ENCODE peak calls at places on chromosomes 7 and 10, in nine cellular contexts. One of them, this sample, is unnamed. For H3K27me3, the result is how much of the 10 kb centered on the place peaks cover.

GRCh38 chr7:39954694-39955093 is 4.6 kb downstream of the CDK13 start:
- DNase-seq in GM12878: no peak
- DNase-seq in body of pancreas: no peak
- DNase-seq in endothelial cell of umbilical vein: no peak
- DNase-seq in HCT116: no peak
- DNase-seq in upper lobe of left lung: no peak
- DNase-seq in stomach: no peak
- DNase-seq in ovary: no peak
- DNase-seq in IMR-90: no peak
- DNase-seq in this sample: no peak

GRCh38 chr10:92751827-92752226 is 62.1 kb downstream of the HHEX start:
- DNase-seq in body of pancreas: no peak
- DNase-seq in endothelial cell of umbilical vein: no peak
- DNase-seq in ovary: no peak
- DNase-seq in HCT116: no peak
- DNase-seq in stomach: no peak
- DNase-seq in GM12878: no peak
- DNase-seq in IMR-90: no peak
- DNase-seq in upper lobe of left lung: no peak
- DNase-seq in this sample: no peak

GRCh38 chr7:99621271-99621670 is 4.5 kb downstream of the ZSCAN25 start:
- DNase-seq in HCT116: no peak
- DNase-seq in ovary: no peak
- DNase-seq in GM12878: no peak
- DNase-seq in body of pancreas: no peak
- DNase-seq in endothelial cell of umbilical vein: no peak
- DNase-seq in IMR-90: no peak
- DNase-seq in stomach: no peak
- DNase-seq in upper lobe of left lung: no peak
- DNase-seq in this sample: no peak

GRCh38 chr10:92146072-92146471 is 144.8 kb downstream of the CPEB3 start:
- DNase-seq in HCT116: no peak
- DNase-seq in ovary: no peak
- DNase-seq in GM12878: no peak
- DNase-seq in body of pancreas: no peak
- DNase-seq in endothelial cell of umbilical vein: peak
- DNase-seq in upper lobe of left lung: no peak
- DNase-seq in stomach: no peak
- DNase-seq in IMR-90: no peak
- DNase-seq in this sample: no peak

GRCh38 chr10:93333278-93333978 is 148.7 kb downstream of the MYOF start:
- DNase-seq in HCT116: no peak
- DNase-seq in upper lobe of left lung: no peak
- DNase-seq in ovary: no peak
- DNase-seq in GM12878: no peak
- DNase-seq in endothelial cell of umbilical vein: no peak
- DNase-seq in IMR-90: no peak
- DNase-seq in stomach: no peak
- DNase-seq in body of pancreas: no peak
- DNase-seq in this sample: no peak

GRCh38 chr7:91082038-91082437 is 182.2 kb upstream of the FZD1 start:
- DNase-seq in ovary: no peak
- DNase-seq in endothelial cell of umbilical vein: no peak
- DNase-seq in IMR-90: peak
- DNase-seq in stomach: no peak
- DNase-seq in upper lobe of left lung: no peak
- DNase-seq in body of pancreas: no peak
- DNase-seq in GM12878: no peak
- DNase-seq in HCT116: no peak
- DNase-seq in this sample: no peak

GRCh38 chr7:28456037-28456436 is 43.7 kb downstream of the CREB5 start:
- DNase-seq in upper lobe of left lung: no peak
- DNase-seq in GM12878: no peak
- DNase-seq in HCT116: no peak
- DNase-seq in IMR-90: peak
- DNase-seq in endothelial cell of umbilical vein: no peak
- DNase-seq in ovary: no peak
- DNase-seq in body of pancreas: no peak
- DNase-seq in stomach: no peak
- DNase-seq in this sample: no peak

GRCh38 chr7:4207011-4207410 is 475.1 kb upstream of the FOXK1 start:
- DNase-seq in upper lobe of left lung: peak
- DNase-seq in GM12878: no peak
- DNase-seq in stomach: no peak
- DNase-seq in body of pancreas: no peak
- DNase-seq in IMR-90: no peak
- DNase-seq in ovary: no peak
- DNase-seq in HCT116: no peak
- DNase-seq in endothelial cell of umbilical vein: no peak
- DNase-seq in this sample: no peak

GRCh38 chr7:112550468-112551060 is 69.8 kb downstream of the LSMEM1 start:
- DNase-seq in endothelial cell of umbilical vein: peak
- DNase-seq in body of pancreas: peak
- DNase-seq in HCT116: peak
- DNase-seq in stomach: no peak
- DNase-seq in GM12878: peak
- DNase-seq in IMR-90: peak
- DNase-seq in ovary: no peak
- DNase-seq in upper lobe of left lung: no peak
- DNase-seq in this sample: peak

GRCh38 chr10:62590305-62590704 is 214.2 kb upstream of the ADO start:
- DNase-seq in upper lobe of left lung: no peak
- DNase-seq in IMR-90: peak
- DNase-seq in body of pancreas: no peak
- DNase-seq in HCT116: no peak
- DNase-seq in ovary: no peak
- DNase-seq in endothelial cell of umbilical vein: peak
- DNase-seq in GM12878: no peak
- DNase-seq in stomach: no peak
- DNase-seq in this sample: no peak

GRCh38 chr7:47460251-47460989 is 121.5 kb downstream of the TNS3 start:
- DNase-seq in IMR-90: no peak
- DNase-seq in stomach: no peak
- DNase-seq in endothelial cell of umbilical vein: no peak
- DNase-seq in ovary: no peak
- DNase-seq in GM12878: no peak
- DNase-seq in upper lobe of left lung: no peak
- DNase-seq in HCT116: no peak
- DNase-seq in body of pancreas: no peak
- DNase-seq in this sample: no peak

GRCh38 chr7:154911862-154912261 is 91.1 kb downstream of the PAXIP1 start:
- DNase-seq in HCT116: no peak
- DNase-seq in body of pancreas: no peak
- DNase-seq in stomach: no peak
- DNase-seq in ovary: no peak
- DNase-seq in upper lobe of left lung: no peak
- DNase-seq in endothelial cell of umbilical vein: no peak
- DNase-seq in GM12878: no peak
- DNase-seq in IMR-90: no peak
- DNase-seq in this sample: no peak

GRCh38 chr7:2190531-2190930 is 42.2 kb downstream of the MAD1L1 start:
- DNase-seq in endothelial cell of umbilical vein: no peak
- DNase-seq in HCT116: no peak
- DNase-seq in IMR-90: peak
- DNase-seq in ovary: no peak
- DNase-seq in stomach: peak
- DNase-seq in upper lobe of left lung: no peak
- DNase-seq in body of pancreas: no peak
- DNase-seq in GM12878: no peak
- DNase-seq in this sample: no peak

GRCh38 chr7:101702362-101702850 is 73.3 kb upstream of the MYL10 start:
- DNase-seq in stomach: no peak
- DNase-seq in HCT116: peak
- DNase-seq in body of pancreas: no peak
- DNase-seq in upper lobe of left lung: no peak
- DNase-seq in GM12878: no peak
- DNase-seq in ovary: no peak
- DNase-seq in endothelial cell of umbilical vein: no peak
- DNase-seq in IMR-90: no peak
- DNase-seq in this sample: no peak

GRCh38 chr7:109964780-109965179 is 1126.1 kb upstream of the LRRN3 start:
- DNase-seq in endothelial cell of umbilical vein: no peak
- DNase-seq in body of pancreas: no peak
- DNase-seq in GM12878: no peak
- DNase-seq in HCT116: no peak
- DNase-seq in upper lobe of left lung: no peak
- DNase-seq in ovary: no peak
- DNase-seq in stomach: no peak
- DNase-seq in IMR-90: peak
- DNase-seq in this sample: no peak

DNA sequence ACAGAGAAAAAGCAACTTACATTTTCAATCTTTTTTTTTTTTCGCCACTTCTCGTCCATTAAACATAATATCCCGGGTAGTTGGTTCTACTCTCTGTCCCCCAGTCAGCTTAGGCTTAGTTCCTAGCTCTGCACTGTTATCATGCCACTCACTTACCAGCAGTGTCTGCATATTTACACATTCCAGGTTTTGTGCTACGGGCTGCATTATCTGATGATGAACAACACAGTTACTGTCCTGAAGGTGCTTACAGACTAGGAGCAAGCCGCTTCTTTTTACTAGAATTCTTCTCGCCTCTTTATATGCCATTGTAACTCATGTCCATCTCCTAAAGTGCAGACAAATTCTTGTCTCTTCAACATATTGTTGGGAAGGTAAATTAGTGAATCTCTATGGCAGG is 121.8 kb upstream of the NPVF start:
- DNase-seq in IMR-90: no peak
- DNase-seq in stomach: no peak
- DNase-seq in HCT116: no peak
- DNase-seq in GM12878: no peak
- DNase-seq in upper lobe of left lung: no peak
- DNase-seq in endothelial cell of umbilical vein: no peak
- DNase-seq in ovary: no peak
- DNase-seq in body of pancreas: no peak
- DNase-seq in this sample: no peak
- TF ChIP-seq CTCF in IMR-90: no peak
- TF ChIP-seq CTCF in stomach: no peak
- TF ChIP-seq CTCF in HCT116: no peak
- TF ChIP-seq CTCF in GM12878: no peak
- TF ChIP-seq CTCF in upper lobe of left lung: no peak
- TF ChIP-seq CTCF in endothelial cell of umbilical vein: no peak
- TF ChIP-seq CTCF in ovary: no peak
- TF ChIP-seq CTCF in body of pancreas: no peak
- TF ChIP-seq CTCF in this sample: no peak

GRCh38 chr10:87093461-87094372 is 926 bp downstream of the GLUD1 start:
- DNase-seq in HCT116: no peak
- DNase-seq in ovary: peak
- DNase-seq in body of pancreas: peak
- DNase-seq in IMR-90: peak
- DNase-seq in stomach: peak
- DNase-seq in upper lobe of left lung: peak
- DNase-seq in GM12878: no peak
- DNase-seq in endothelial cell of umbilical vein: peak
- DNase-seq in this sample: peak

GRCh38 chr10:87094373-87095240 is at the start of the genes GLUD1 and SHLD2:
- DNase-seq in GM12878: peak
- DNase-seq in body of pancreas: peak
- DNase-seq in HCT116: peak
- DNase-seq in ovary: peak
- DNase-seq in upper lobe of left lung: peak
- DNase-seq in endothelial cell of umbilical vein: peak
- DNase-seq in stomach: peak
- DNase-seq in IMR-90: peak
- DNase-seq in this sample: peak

GRCh38 chr10:87092356-87092860 is 2.2 kb downstream of the GLUD1 start:
- DNase-seq in stomach: no peak
- DNase-seq in GM12878: no peak
- DNase-seq in endothelial cell of umbilical vein: peak
- DNase-seq in IMR-90: peak
- DNase-seq in ovary: no peak
- DNase-seq in body of pancreas: no peak
- DNase-seq in upper lobe of left lung: no peak
- DNase-seq in HCT116: no peak
- DNase-seq in this sample: no peak

GRCh38 chr10:87092861-87093460 is 1.7 kb downstream of the GLUD1 start:
- DNase-seq in GM12878: peak
- DNase-seq in stomach: no peak
- DNase-seq in ovary: no peak
- DNase-seq in IMR-90: peak
- DNase-seq in HCT116: no peak
- DNase-seq in upper lobe of left lung: no peak
- DNase-seq in body of pancreas: peak
- DNase-seq in endothelial cell of umbilical vein: peak
- DNase-seq in this sample: no peak

GRCh38 chr10:87095241-87095945 is 387 bp downstream of the SHLD2 start:
- DNase-seq in HCT116: peak
- DNase-seq in IMR-90: peak
- DNase-seq in body of pancreas: peak
- DNase-seq in endothelial cell of umbilical vein: peak
- DNase-seq in stomach: peak
- DNase-seq in ovary: peak
- DNase-seq in GM12878: peak
- DNase-seq in upper lobe of left lung: peak
- DNase-seq in this sample: peak
- TF ChIP-seq POLR2A in HCT116: peak
- TF ChIP-seq POLR2A in IMR-90: peak
- TF ChIP-seq POLR2A in body of pancreas: peak
- TF ChIP-seq POLR2A in endothelial cell of umbilical vein: peak
- TF ChIP-seq POLR2A in stomach: no peak
- TF ChIP-seq POLR2A in ovary: peak
- TF ChIP-seq POLR2A in GM12878: peak
- TF ChIP-seq POLR2A in upper lobe of left lung: peak
- TF ChIP-seq POLR2A in this sample: peak

DNA sequence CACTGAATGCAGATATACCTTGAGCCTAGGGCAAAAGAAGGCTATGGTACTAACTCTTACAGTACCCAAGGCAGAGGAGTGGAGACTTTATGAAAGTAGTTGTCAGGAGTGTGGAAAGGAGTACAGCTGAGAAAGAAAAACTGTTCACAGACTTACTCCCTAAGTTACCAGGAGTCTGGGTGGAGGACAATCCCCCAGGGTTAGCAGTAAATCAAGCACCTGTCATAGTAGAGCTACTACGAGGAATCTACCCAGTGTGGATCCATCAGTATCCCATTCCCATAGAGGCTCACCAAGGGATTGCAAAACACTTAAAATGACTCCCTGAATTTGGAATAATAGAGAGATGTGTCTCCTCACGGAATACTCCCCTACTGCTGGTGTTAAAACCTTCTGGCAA is 10.1 kb upstream of the ZNF33B start:
- DNase-seq in upper lobe of left lung: no peak
- DNase-seq in body of pancreas: no peak
- DNase-seq in ovary: no peak
- DNase-seq in stomach: no peak
- DNase-seq in IMR-90: no peak
- DNase-seq in endothelial cell of umbilical vein: no peak
- DNase-seq in GM12878: no peak
- DNase-seq in HCT116: no peak
- DNase-seq in this sample: no peak
- H3K27me3 ChIP-seq in upper lobe of left lung: under half
- H3K27me3 ChIP-seq in body of pancreas: under half
- H3K27me3 ChIP-seq in ovary: under half
- H3K27me3 ChIP-seq in stomach: under half
- H3K27me3 ChIP-seq in IMR-90: under half
- H3K27me3 ChIP-seq in endothelial cell of umbilical vein: under half
- H3K27me3 ChIP-seq in GM12878: under half
- H3K27me3 ChIP-seq in HCT116: under half
- H3K27me3 ChIP-seq in this sample: under half

DNA sequence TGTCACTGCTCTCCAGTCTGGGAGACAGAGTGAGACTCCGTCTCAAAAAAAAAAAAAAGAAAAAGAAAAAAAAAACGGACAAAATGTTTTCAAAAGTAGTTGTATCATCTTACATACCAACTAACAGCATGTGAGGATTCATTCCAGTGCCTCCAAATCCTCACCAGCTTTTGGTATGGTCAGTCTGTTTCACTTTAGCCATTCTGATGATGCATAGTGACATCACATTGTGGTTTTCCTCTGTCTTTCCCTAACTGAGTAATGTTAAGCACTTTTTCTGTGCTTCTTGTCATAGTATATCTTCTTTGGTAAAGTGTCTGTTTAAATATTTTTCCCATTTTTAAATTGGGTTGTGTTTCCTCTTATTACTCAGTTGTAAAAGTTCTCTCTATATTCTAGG is 251.4 kb upstream of the CTBP2 start:
- DNase-seq in ovary: no peak
- DNase-seq in HCT116: peak
- DNase-seq in body of pancreas: no peak
- DNase-seq in upper lobe of left lung: no peak
- DNase-seq in IMR-90: peak
- DNase-seq in stomach: no peak
- DNase-seq in endothelial cell of umbilical vein: peak
- DNase-seq in GM12878: no peak
- DNase-seq in this sample: no peak
- TF ChIP-seq CTCF in ovary: no peak
- TF ChIP-seq CTCF in HCT116: no peak
- TF ChIP-seq CTCF in body of pancreas: no peak
- TF ChIP-seq CTCF in upper lobe of left lung: no peak
- TF ChIP-seq CTCF in IMR-90: no peak
- TF ChIP-seq CTCF in stomach: no peak
- TF ChIP-seq CTCF in endothelial cell of umbilical vein: no peak
- TF ChIP-seq CTCF in GM12878: no peak
- TF ChIP-seq CTCF in this sample: no peak